ENCODE peak calls at places on chromosomes 2 and 18, in six cellular contexts. C, E, O, G, W and L are unnamed samples.

GRCh38 chr2:6423131-6423530 is 442.6 kb downstream of the CMPK2 start:
- DNase-seq in W (peak), E (no peak), C (no peak), G (no peak), O (no peak), L (no peak)

GRCh38 chr2:147553743-147554142 is 291.1 kb upstream of the ACVR2A start:
- DNase-seq in G (no peak), O (no peak), E (no peak), W (no peak), C (no peak), L (no peak)

GRCh38 chr2:178707471-178707870 is 99.8 kb downstream of the TTN start:
- DNase-seq in E (no peak), C (no peak), O (no peak), W (no peak), G (no peak), L (no peak)

GRCh38 chr2:71742953-71743601 is 289.7 kb downstream of the DYSF start:
- DNase-seq in G (peak), E (peak), C (peak), O (peak), W (peak), L (no peak)

GRCh38 chr2:66434679-66435548 is at the start of gene MEIS1:
- DNase-seq in C (peak), W (peak), O (peak), E (peak), G (peak), L (peak)

GRCh38 chr2:162074579-162074922 is 536 bp upstream of the DPP4 start:
- DNase-seq in O (no peak), G (no peak), C (no peak), W (no peak), E (no peak), L (no peak)

GRCh38 chr18:67428805-67429204 is 87.7 kb downstream of the DSEL start:
- DNase-seq in E (no peak), O (no peak), C (no peak), W (peak), G (no peak), L (no peak)

GRCh38 chr2:119126650-119127049 is 31.9 kb downstream of the C1QL2 start:
- DNase-seq in C (no peak), O (no peak), G (no peak), W (no peak), E (peak), L (peak)

GRCh38 chr2:153871231-153872221 is at the start of gene GALNT13:
- DNase-seq in O (peak), E (no peak), C (peak), W (no peak), G (no peak), L (peak)

GRCh38 chr2:76556054-76556453 is 845.3 kb upstream of the GCFC2 start:
- DNase-seq in C (no peak), W (no peak), G (no peak), O (no peak), E (no peak), L (no peak)

GRCh38 chr2:127173073-127173472 is 47.0 kb downstream of the CYP27C1 start:
- DNase-seq in W (peak), E (no peak), G (no peak), C (no peak), O (no peak), L (no peak)

GRCh38 chr2:108866041-108866440 is 79.5 kb downstream of the CCDC138 start:
- DNase-seq in W (no peak), O (no peak), C (no peak), E (no peak), G (no peak), L (no peak)

GRCh38 chr2:7031424-7032245 is 114.4 kb downstream of the RNF144A start:
- DNase-seq in O (peak), C (peak), E (peak), W (no peak), G (no peak), L (no peak)

GRCh38 chr18:75683426-75683825 is 255.9 kb upstream of the SMIM21 start:
- DNase-seq in O (no peak), C (no peak), G (no peak), E (no peak), W (no peak), L (no peak)

GRCh38 chr2:240797914-240798313 is 22.1 kb downstream of the KIF1A start:
- DNase-seq in C (no peak), G (no peak), E (no peak), W (no peak), O (no peak), L (no peak)

GRCh38 chr2:37397166-37397565 is 52.7 kb downstream of the QPCT start:
- DNase-seq in O (no peak), C (no peak), G (no peak), W (no peak), E (no peak), L (no peak)

GRCh38 chr2:74246496-74247195 is 48.2 kb downstream of the MTHFD2 start:
- DNase-seq in O (no peak), G (no peak), C (no peak), W (no peak), E (no peak), L (no peak)

GRCh38 chr2:143686585-143687164 is 557.5 kb downstream of the ARHGAP15 start:
- DNase-seq in E (peak), W (peak), C (peak), O (no peak), G (no peak), L (peak)

GRCh38 chr18:31685097-31686082 is 1.0 kb upstream of the B4GALT6 start:
- DNase-seq in O (peak), G (no peak), C (peak), E (peak), W (peak), L (peak)
- TF ChIP-seq POLR2A in O (no peak), G (no peak), C (peak), E (peak), W (no peak), L (peak)

DNA sequence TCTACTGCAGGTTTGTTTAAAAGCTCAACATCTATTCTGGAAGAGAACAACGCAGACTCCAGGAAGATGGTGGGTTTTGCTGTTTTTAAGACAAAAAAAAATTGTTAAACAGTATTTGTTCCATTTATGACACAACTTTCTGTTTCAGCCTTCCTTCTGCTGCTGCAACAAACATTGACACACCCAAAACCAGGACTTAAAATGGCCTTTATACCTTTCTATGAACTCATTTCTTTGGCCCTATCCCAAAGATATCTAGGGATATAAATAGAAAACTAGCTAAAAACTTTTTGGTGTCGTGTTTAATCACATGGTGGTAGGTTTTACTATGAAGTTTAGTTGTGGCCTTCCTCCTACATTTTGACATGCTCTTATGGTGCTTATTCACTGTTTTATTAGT is 964 bp upstream of the GALNT3 start:
- DNase-seq in O (no peak), E (no peak), C (peak), W (peak), G (no peak), L (no peak)
- TF ChIP-seq POLR2A in O (no peak), E (no peak), C (no peak), W (no peak), G (no peak), L (no peak)

DNA sequence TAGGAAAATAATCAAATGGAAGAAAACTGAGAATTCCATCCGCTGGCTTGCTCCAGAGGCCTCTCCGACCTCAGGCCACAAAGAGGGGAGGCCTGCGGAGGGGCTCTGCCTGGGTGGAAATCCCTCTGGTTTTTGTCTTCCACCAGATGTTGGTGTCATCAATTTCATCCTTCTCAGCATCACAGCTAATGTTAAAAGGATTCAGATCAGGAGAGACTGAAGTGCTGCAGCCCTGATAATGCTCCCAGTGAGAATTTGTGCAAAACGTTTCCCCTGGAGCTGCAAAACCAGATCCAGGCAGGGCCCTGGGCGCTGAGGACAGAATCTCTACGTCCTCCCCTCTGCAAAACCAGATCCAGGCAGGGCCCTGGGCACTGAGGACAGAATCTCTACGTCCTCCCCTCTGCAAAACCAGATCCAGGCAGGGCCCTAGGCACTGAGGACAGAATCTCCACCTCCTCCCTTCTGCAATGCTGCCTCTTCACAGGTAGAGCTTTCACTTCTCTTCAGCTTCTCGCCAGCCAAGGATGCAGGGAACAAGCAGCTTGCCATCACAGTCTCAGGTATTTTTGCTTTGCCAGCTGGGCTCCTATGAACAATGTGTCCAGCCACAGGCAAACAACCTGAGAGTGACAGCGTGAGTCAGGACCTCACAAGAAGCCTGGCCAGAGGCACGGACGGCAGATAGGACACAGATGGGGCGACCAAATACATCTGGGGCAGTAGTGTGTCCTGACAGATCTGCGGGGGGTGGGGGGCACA is 81.2 kb downstream of the TMEM18 start:
- DNase-seq in O (no peak), G (no peak), W (no peak), C (no peak), E (no peak), L (no peak)
- TF ChIP-seq POLR2A in O (no peak), G (no peak), W (no peak), C (no peak), E (no peak), L (no peak)

GRCh38 chr18:35062408-35062807 is 21.2 kb downstream of the MAPRE2 start:
- DNase-seq in O (no peak), C (no peak), W (no peak), E (no peak), G (no peak), L (no peak)

GRCh38 chr18:35055726-35056125 is 14.5 kb downstream of the MAPRE2 start:
- DNase-seq in E (no peak), W (no peak), C (no peak), G (no peak), O (no peak), L (peak)

GRCh38 chr18:35055105-35055504 is 13.9 kb downstream of the MAPRE2 start:
- DNase-seq in C (no peak), O (no peak), G (no peak), W (no peak), E (no peak), L (no peak)

GRCh38 chr18:35060092-35060491 is 18.9 kb downstream of the MAPRE2 start:
- DNase-seq in O (no peak), E (no peak), W (no peak), G (no peak), C (peak), L (no peak)

DNA sequence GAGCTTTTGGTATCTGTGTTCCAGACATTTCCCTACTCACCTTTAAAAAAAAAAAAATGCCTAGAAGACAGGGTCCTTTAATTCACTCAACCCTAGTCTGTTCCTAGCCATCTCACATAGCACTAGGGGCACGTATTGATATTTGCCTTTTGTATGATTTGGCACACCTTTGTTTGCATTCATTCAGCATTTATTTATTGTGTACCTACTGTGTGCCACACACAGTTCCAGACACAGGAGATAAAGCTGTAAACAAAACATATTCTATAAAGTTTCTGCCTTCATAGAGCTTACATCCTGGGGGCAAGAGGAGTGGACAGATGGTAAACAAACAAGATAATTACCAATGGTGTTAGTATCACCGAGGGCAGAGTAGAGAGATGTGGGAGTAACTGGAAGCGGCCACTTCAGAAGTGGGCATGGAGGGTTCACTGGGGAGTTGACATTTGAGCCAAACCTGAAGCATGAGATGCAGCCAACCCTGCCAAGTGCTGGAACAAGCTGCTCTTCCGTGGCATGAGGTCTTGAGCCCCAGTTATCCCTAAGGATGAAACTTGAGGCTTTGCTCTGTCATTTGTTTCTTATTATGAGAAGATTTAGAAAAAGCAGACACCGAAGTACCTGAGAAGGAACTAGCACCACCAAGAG is 18.2 kb downstream of the MAPRE2 start:
- DNase-seq in C (no peak), E (no peak), G (no peak), W (no peak), O (no peak), L (no peak)
- TF ChIP-seq POLR2A in C (no peak), E (no peak), G (no peak), W (no peak), O (no peak), L (no peak)

GRCh38 chr2:190986221-190986953 is 27.6 kb downstream of the STAT1 start:
- DNase-seq in C (no peak), G (no peak), W (no peak), O (no peak), E (peak), L (no peak)

GRCh38 chr2:190987938-190988337 is 26.0 kb downstream of the STAT1 start:
- DNase-seq in C (no peak), E (no peak), G (no peak), O (no peak), W (no peak), L (no peak)

GRCh38 chr2:190988910-190989309 is 25.1 kb downstream of the STAT1 start:
- DNase-seq in G (no peak), C (no peak), O (no peak), W (no peak), E (no peak), L (no peak)

GRCh38 chr2:190984595-190984994 is 29.4 kb downstream of the STAT1 start:
- DNase-seq in G (no peak), E (no peak), W (peak), C (no peak), O (no peak), L (no peak)

DNA sequence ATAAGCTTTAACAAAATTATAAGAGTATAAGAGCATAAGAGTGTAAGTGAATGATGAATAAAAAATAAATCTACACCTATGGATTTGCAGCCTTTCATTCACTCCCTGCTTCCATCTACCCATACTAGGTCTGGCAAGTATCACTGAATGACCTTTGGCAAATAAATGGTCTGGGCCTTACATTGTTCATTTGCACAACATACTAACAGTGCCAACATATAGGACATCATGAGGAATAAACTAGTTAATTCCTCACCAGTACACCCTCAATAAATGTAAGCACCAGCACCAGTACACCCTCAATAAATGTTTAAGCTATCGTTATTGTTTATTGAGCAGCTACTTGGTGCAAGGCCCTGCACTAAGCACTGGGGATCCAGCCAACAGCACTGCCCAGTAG is 26.9 kb downstream of the STAT1 start:
- DNase-seq in W (no peak), G (no peak), E (no peak), O (no peak), C (no peak), L (no peak)
- TF ChIP-seq POLR2A in W (no peak), G (no peak), E (no peak), O (no peak), C (no peak), L (no peak)